ENCODE peak calls at places on chromosomes 13 and 19, in nine cellular contexts. T is uterus, E is GM12878, Q is breast epithelium, N is HCT116, V is body of pancreas, Y is transverse colon, A is right lobe of liver, C is A549. S is an unnamed sample. For H3K4me1, the result is how much of the 10 kb centered on the place peaks cover.

GRCh38 chr19:7427944-7428343 is 60.9 kb downstream of the PEX11G start:
- DNase-seq in Y (no peak), N (no peak), V (no peak), E (no peak), Q (no peak), T (no peak), C (no peak), A (no peak), S (no peak)

GRCh38 chr13:99432637-99433542 is 68.4 kb upstream of the TM9SF2 start:
- DNase-seq in C (peak), N (peak), Q (peak), V (peak), T (no peak), Y (peak), A (peak), E (peak), S (peak)

GRCh38 chr13:50080158-50080855 is 65.1 kb downstream of the KCNRG start:
- DNase-seq in Y (peak), N (no peak), E (no peak), Q (no peak), T (no peak), C (no peak), V (peak), A (no peak), S (no peak)

GRCh38 chr13:25541434-25542123 is 169.8 kb downstream of the ATP8A2 start:
- DNase-seq in Y (no peak), A (no peak), N (no peak), T (no peak), V (no peak), Q (no peak), C (no peak), E (no peak), S (no peak)

GRCh38 chr13:29587645-29588044 is 7.8 kb downstream of the SLC7A1 start:
- DNase-seq in Y (no peak), T (peak), E (no peak), N (no peak), C (no peak), A (no peak), V (no peak), Q (no peak), S (no peak)

GRCh38 chr13:51317262-51317661 is 22.2 kb upstream of the SERPINE3 start:
- DNase-seq in A (no peak), C (no peak), V (no peak), T (no peak), N (no peak), Y (no peak), E (no peak), Q (no peak), S (no peak)

GRCh38 chr13:100235311-100235901 is 146.5 kb downstream of the PCCA start:
- DNase-seq in T (no peak), V (peak), A (no peak), E (no peak), Q (no peak), N (peak), C (peak), Y (no peak), S (no peak)

GRCh38 chr13:92767468-92767867 is 459.1 kb upstream of the GPC6 start:
- DNase-seq in T (no peak), Q (no peak), A (no peak), C (no peak), V (no peak), E (no peak), N (no peak), Y (no peak), S (no peak)

GRCh38 chr13:25097426-25097825 is 1.5 kb downstream of the PABPC3 start:
- DNase-seq in E (no peak), Y (no peak), V (no peak), N (no peak), Q (no peak), T (no peak), C (no peak), A (no peak), S (no peak)

GRCh38 chr19:57709616-57710015 is 612 bp upstream of the ZNF154 start:
- DNase-seq in V (no peak), A (no peak), C (no peak), Q (no peak), T (no peak), Y (no peak), E (no peak), N (no peak), S (no peak)

GRCh38 chr19:48190288-48191284 is 20.1 kb downstream of the ZSWIM9 start:
- DNase-seq in A (no peak), V (peak), Q (peak), E (no peak), N (peak), C (no peak), T (no peak), Y (peak), S (no peak)

GRCh38 chr13:88074794-88075509 is 403.8 kb downstream of the SLITRK5 start:
- DNase-seq in N (no peak), T (peak), Y (no peak), Q (no peak), C (no peak), A (no peak), V (peak), E (no peak), S (no peak)

GRCh38 chr19:56099638-56100539 is 21.2 kb downstream of the ZNF787 start:
- DNase-seq in A (peak), T (no peak), Y (no peak), Q (no peak), N (no peak), E (no peak), V (no peak), C (no peak), S (no peak)

GRCh38 chr13:112994781-112995355 is 25.9 kb downstream of the MCF2L start:
- DNase-seq in N (no peak), E (no peak), T (no peak), C (no peak), Q (no peak), A (no peak), V (no peak), Y (no peak), S (no peak)

GRCh38 chr13:112998506-112999280 is 29.7 kb downstream of the MCF2L start:
- DNase-seq in E (no peak), T (no peak), A (no peak), V (no peak), N (no peak), C (no peak), Q (no peak), Y (peak), S (no peak)

GRCh38 chr13:112997188-112998135 is 28.4 kb downstream of the MCF2L start:
- DNase-seq in N (no peak), V (no peak), C (no peak), E (no peak), A (no peak), Y (peak), T (no peak), Q (no peak), S (no peak)

GRCh38 chr13:112995395-112996091 is 26.5 kb downstream of the MCF2L start:
- DNase-seq in A (no peak), T (no peak), Y (peak), E (no peak), N (no peak), V (no peak), C (no peak), Q (no peak), S (no peak)

DNA sequence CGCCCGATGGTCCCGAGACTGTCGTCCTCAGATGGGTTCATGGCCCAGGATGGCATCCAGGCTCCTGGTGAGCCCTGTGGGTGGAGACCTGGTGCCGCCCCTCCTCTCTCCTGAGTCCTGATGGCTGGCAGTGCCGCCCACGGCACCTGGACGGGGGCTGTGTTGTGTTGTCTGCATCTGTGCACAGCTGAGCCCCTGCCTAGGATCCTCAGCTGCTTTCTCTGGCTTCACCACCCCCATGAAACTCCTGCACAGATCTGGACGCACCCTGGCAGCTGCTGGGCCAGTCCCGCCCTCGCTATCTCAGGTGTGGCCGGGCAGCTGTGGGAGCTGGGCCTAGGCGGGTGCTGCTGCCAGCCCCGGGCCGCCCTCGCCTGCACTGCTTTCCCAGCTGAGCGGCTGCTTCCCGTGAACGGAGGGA is 27.7 kb downstream of the MCF2L start:
- DNase-seq in N (no peak), Q (no peak), Y (peak), T (no peak), A (no peak), C (no peak), E (no peak), V (no peak), S (no peak)
- H3K4me1 ChIP-seq in N (under half), Q (under half), Y (half or more), T (under half), A (under half), C (under half), E (under half), V (under half), S (under half)

GRCh38 chr13:114029866-114030625 is 56.2 kb upstream of the C13orf46 start:
- DNase-seq in C (no peak), A (no peak), V (no peak), Y (no peak), Q (no peak), T (no peak), E (no peak), N (no peak), S (no peak)
- TF ChIP-seq POLR2A in C (no peak), A (no peak), V (no peak), Y (no peak), Q (no peak), T (no peak), E (no peak), N (no peak), S (no peak)

GRCh38 chr19:13953021-13953531 is 767 bp downstream of the DCAF15 start:
- DNase-seq in V (no peak), T (no peak), A (no peak), N (no peak), C (peak), Q (no peak), E (no peak), Y (peak), S (no peak)
- TF ChIP-seq CTCF in V (no peak), T (no peak), A (no peak), N (no peak), C (no peak), Q (no peak), E (peak), Y (peak), S (peak)

DNA sequence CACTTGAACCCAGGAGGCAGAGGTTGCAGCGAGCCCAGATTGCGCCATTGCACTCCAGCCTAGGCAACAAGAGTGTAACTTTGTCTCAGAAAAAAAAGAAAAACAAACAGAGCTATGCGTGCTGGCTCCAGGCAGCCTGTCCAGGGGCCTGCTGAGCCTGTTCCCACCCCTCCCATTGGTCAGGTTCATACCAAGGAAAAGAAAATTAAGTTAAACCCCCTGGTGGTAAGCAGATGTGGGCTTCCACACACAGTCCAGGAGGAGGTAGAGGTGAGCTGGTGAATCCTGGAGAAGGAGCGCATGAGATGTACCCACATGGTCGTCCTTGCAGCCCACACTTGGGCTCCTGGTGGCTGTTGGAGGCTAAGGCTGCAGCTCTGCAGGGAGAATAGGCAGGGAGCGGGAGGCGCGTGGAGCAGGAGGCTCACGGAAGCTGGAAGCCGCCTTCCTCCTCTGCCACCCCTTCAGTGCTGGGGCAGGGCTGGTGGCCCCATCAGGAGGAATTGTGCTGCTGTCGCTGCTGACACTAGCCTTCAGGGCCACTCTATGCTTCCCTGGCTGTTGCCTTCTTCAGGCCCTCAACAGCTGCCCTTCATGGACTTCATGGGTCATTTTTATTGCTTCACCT is 10.5 kb upstream of the CHAMP1 start:
- DNase-seq in N (no peak), C (no peak), A (no peak), Q (no peak), T (no peak), Y (no peak), E (no peak), V (peak), S (no peak)
- H3K4me1 ChIP-seq in N (under half), C (under half), A (under half), Q (under half), T (under half), Y (under half), E (under half), V (under half), S (under half)

DNA sequence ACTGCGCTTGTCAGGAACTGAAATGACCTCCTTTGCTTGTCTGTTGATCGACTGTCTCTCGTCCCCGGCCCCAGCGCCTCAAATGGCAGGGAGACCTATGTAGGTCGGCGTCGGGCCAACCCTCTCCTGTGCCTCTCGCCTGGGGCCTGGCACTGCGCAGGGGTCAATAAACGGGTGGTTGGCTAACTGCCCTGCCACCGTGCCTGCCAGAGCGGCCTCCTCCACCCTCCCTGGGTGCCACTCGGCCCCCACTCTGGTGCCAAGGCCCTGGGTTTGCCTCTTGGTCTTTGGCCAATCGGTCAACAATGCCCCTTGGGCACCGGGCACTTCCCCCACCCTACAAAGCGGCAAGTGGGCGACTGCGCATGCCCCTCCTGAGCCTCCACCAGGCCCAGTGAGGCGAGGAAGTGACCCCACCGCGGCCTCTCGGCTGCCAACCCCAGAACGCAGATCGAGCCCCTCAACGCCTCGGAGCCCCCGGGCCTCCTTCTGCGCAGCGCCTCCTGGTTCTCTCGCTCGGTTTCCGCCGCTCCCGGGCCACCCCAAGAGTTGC is 1.1 kb downstream of the KEAP1 start:
- DNase-seq in A (peak), Q (peak), E (no peak), N (no peak), Y (peak), C (peak), V (peak), T (peak), S (no peak)
- TF ChIP-seq POLR2A in A (no peak), Q (peak), E (no peak), N (no peak), Y (no peak), C (no peak), V (peak), T (no peak), S (no peak)

GRCh38 chr13:27783111-27783510 is 9.2 kb upstream of the GSX1 start:
- DNase-seq in V (peak), C (no peak), Q (no peak), Y (no peak), E (no peak), A (no peak), N (no peak), T (no peak), S (no peak)
- TF ChIP-seq CTCF in V (peak), C (no peak), Q (no peak), Y (no peak), E (peak), A (peak), N (peak), T (no peak), S (peak)